ENCODE peak calls at places on chromosomes 4 and X, in six cellular contexts. R, A, S, F, H and O are unnamed samples.

GRCh38 chr4:39025552-39026085 is 6.6 kb downstream of the TMEM156 start:
- DNase-seq in F (no peak), A (no peak), S (no peak), R (no peak), H (no peak), O (no peak)

GRCh38 chr4:79934660-79935059 is 138.4 kb downstream of the ANTXR2 start:
- DNase-seq in S (no peak), A (no peak), R (no peak), F (no peak), H (no peak), O (no peak)

GRCh38 chrX:8726031-8726652 is 5.8 kb downstream of the ANOS1 start:
- DNase-seq in S (no peak), A (no peak), F (no peak), H (no peak), R (no peak), O (peak)

GRCh38 chrX:3268804-3269203 is 77.6 kb downstream of the MXRA5 start:
- DNase-seq in R (no peak), H (no peak), F (no peak), A (no peak), S (no peak), O (peak)

GRCh38 chr4:113411496-113411938 is 350.0 kb downstream of the CAMK2D start:
- DNase-seq in A (peak), F (no peak), H (no peak), S (no peak), R (no peak), O (peak)

GRCh38 chr4:27276322-27277073 is 415.9 kb downstream of the STIM2 start:
- DNase-seq in F (no peak), R (no peak), A (no peak), S (no peak), H (no peak), O (peak)

GRCh38 chr4:41125558-41126311 is 88.6 kb downstream of the APBB2 start:
- DNase-seq in S (no peak), A (peak), R (no peak), H (no peak), F (no peak), O (no peak)

GRCh38 chr4:112604590-112604989 is 32.1 kb downstream of the ZGRF1 start:
- DNase-seq in S (no peak), H (no peak), R (peak), A (peak), F (no peak), O (peak)

GRCh38 chrX:46325312-46325877 is 219.8 kb downstream of the ZNF674 start:
- DNase-seq in R (peak), H (no peak), F (no peak), S (no peak), A (peak), O (peak)

GRCh38 chr4:153341575-153342090 is 2.9 kb upstream of the MND1 start:
- DNase-seq in H (no peak), S (no peak), R (no peak), A (no peak), F (no peak), O (peak)

GRCh38 chrX:149129767-149130166 is 375.3 kb downstream of the IDS start:
- DNase-seq in R (no peak), H (no peak), A (no peak), F (no peak), S (no peak), O (no peak)

GRCh38 chr4:48191758-48192157 is 57.7 kb upstream of the TXK start:
- DNase-seq in S (no peak), H (no peak), A (no peak), F (no peak), R (no peak), O (no peak)

GRCh38 chr4:85929926-85930325 is 429.9 kb downstream of the MAPK10 start:
- DNase-seq in F (peak), S (no peak), R (peak), H (no peak), A (peak), O (no peak)

GRCh38 chrX:18702362-18703195 is 4.9 kb upstream of the PPEF1 start:
- DNase-seq in F (no peak), H (no peak), R (no peak), S (no peak), A (no peak), O (peak)

GRCh38 chr4:122104184-122104583 is 47.9 kb upstream of the BLTP1 start:
- DNase-seq in A (peak), S (no peak), R (no peak), H (no peak), F (no peak), O (no peak)

GRCh38 chrX:26203556-26203955 is 11.3 kb downstream of the MAGEB6 start:
- DNase-seq in R (no peak), H (no peak), F (no peak), S (no peak), A (no peak), O (no peak)

GRCh38 chr4:3868841-3869572 is 102.8 kb downstream of the ADRA2C start:
- DNase-seq in H (no peak), A (no peak), F (peak), R (no peak), S (no peak), O (no peak)

GRCh38 chr4:147539959-147540358 is 59.1 kb downstream of the EDNRA start:
- DNase-seq in R (no peak), S (no peak), F (no peak), H (no peak), A (no peak), O (no peak)

GRCh38 chrX:43573441-43574015 is 82.6 kb upstream of the MAOA start:
- DNase-seq in F (no peak), H (no peak), A (no peak), R (no peak), S (no peak), O (no peak)

GRCh38 chr4:48909697-48910096 is 3.1 kb upstream of the OCIAD2 start:
- DNase-seq in S (peak), H (peak), F (no peak), R (no peak), A (peak), O (peak)

GRCh38 chr4:112327950-112328349 is 30.8 kb downstream of the ALPK1 start:
- DNase-seq in S (no peak), A (no peak), R (peak), F (no peak), H (no peak), O (peak)

GRCh38 chr4:140867338-140867737 is 111.2 kb upstream of the TBC1D9 start:
- DNase-seq in S (no peak), A (no peak), H (no peak), R (peak), F (no peak), O (no peak)

GRCh38 chr4:55004831-55005230 is 120.6 kb downstream of the KDR start:
- DNase-seq in H (no peak), A (peak), R (peak), F (no peak), S (no peak), O (no peak)

GRCh38 chr4:152304220-152304619 is 231.7 kb downstream of the FBXW7 start:
- DNase-seq in F (no peak), H (no peak), S (no peak), R (no peak), A (no peak), O (peak)

GRCh38 chrX:130688360-130688759 is 214.6 kb downstream of the ENOX2 start:
- DNase-seq in F (no peak), A (no peak), H (no peak), S (no peak), R (no peak), O (no peak)

GRCh38 chr4:90317785-90318184 is 190.6 kb downstream of the CCSER1 start:
- DNase-seq in H (no peak), R (no peak), F (no peak), A (no peak), S (no peak), O (peak)
- H3K4me3 ChIP-seq in H (no peak), R (no peak), F (no peak), A (no peak), S (no peak), O (peak)

GRCh38 chr4:56048621-56049427 is 100.1 kb downstream of the CEP135 start:
- DNase-seq in A (peak), H (peak), F (peak), S (peak), R (peak), O (peak)

GRCh38 chr4:56051049-56051709 is 102.4 kb downstream of the CEP135 start:
- DNase-seq in S (no peak), H (no peak), A (no peak), F (no peak), R (no peak), O (no peak)

GRCh38 chr4:56051710-56052075 is 102.9 kb downstream of the CEP135 start:
- DNase-seq in F (no peak), S (no peak), R (no peak), H (no peak), A (no peak), O (no peak)

GRCh38 chr4:56050584-56050983 is 101.8 kb downstream of the CEP135 start:
- DNase-seq in F (no peak), S (no peak), A (no peak), H (no peak), R (no peak), O (no peak)

GRCh38 chr4:56049428-56050212 is 100.9 kb downstream of the CEP135 start:
- DNase-seq in R (peak), A (peak), F (no peak), H (no peak), S (no peak), O (peak)
- H3K4me3 ChIP-seq in R (peak), A (peak), F (peak), H (peak), S (peak), O (peak)

GRCh38 chrX:65752294-65752693 is 84.8 kb downstream of the MSN start:
- DNase-seq in A (no peak), R (no peak), F (no peak), H (no peak), S (no peak), O (no peak)
- H3K4me3 ChIP-seq in A (no peak), R (no peak), F (no peak), H (no peak), S (no peak), O (no peak)

GRCh38 chr4:77449162-77449561 is 156.5 kb upstream of the CXCL13 start:
- DNase-seq in A (no peak), S (no peak), R (no peak), F (no peak), H (no peak), O (peak)

GRCh38 chr4:77449996-77450395 is 155.6 kb upstream of the CXCL13 start:
- DNase-seq in F (no peak), S (no peak), H (no peak), R (no peak), A (no peak), O (no peak)

GRCh38 chr4:77443941-77444340 is 161.7 kb upstream of the CXCL13 start:
- DNase-seq in R (no peak), F (no peak), A (no peak), H (no peak), S (no peak), O (no peak)

GRCh38 chr4:77446611-77447010 is 159.0 kb upstream of the CXCL13 start:
- DNase-seq in H (no peak), S (no peak), F (no peak), R (no peak), A (no peak), O (no peak)

DNA sequence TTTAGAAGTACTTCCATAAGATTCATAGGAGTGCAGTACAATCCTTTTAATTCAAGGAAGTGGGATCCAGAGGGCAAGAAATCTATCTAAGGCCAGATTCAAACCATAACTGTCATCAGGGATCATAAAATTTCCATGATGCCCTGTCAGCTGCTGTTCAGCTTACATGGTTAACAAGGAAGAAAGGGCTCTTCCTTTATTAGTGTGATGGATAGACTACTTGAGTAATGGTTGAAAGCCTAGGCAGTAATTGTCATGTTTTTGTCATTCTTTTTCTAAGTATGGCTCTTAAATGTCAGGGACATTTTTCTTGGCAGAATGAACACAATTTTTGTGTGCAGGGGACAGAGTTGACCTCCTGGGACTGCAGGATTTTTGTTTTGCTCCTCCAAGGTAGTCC is 159.8 kb upstream of the CXCL13 start:
- DNase-seq in A (no peak), F (no peak), R (no peak), S (no peak), H (no peak), O (no peak)
- H3K4me3 ChIP-seq in A (no peak), F (no peak), R (no peak), S (no peak), H (no peak), O (no peak)

DNA sequence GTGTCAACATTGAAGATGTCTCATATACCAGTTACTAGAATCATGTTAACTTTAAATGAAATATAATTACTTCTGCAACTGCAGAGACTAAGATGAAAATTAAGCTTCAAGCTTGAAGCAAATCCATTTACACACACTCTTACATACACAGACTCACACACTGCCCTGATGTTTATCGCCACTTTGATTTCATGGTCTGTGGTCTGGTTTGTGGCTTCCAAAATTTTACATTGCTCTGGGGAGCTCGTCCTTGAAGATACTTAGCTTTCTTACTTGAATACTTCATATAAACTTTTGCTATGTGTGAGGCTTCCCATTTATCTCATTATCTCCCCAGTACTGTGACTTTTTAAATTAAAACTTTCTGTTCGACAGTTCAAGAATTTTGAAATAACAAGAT is 35.8 kb downstream of the ARHGEF38 start:
- DNase-seq in F (no peak), S (no peak), H (no peak), A (no peak), R (no peak), O (no peak)
- H3K4me3 ChIP-seq in F (no peak), S (no peak), H (no peak), A (no peak), R (no peak), O (no peak)